ENCODE peak calls at places on chromosome 20, in four cellular contexts. J, E, S and I are unnamed samples.

GRCh38 chr20:6993016-6993415 is 225.5 kb downstream of the BMP2 start:
- DNase-seq in S (no peak), E (no peak), J (no peak), I (no peak)

GRCh38 chr20:45783656-45784294 is 7.9 kb downstream of the WFDC3 start:
- DNase-seq in E (peak), S (peak), J (no peak), I (peak)

GRCh38 chr20:5177071-5177470 is 50.3 kb downstream of the CDS2 start:
- DNase-seq in J (no peak), S (no peak), E (no peak), I (no peak)

GRCh38 chr20:23246682-23247664 is 103.6 kb upstream of the NXT1 start:
- DNase-seq in J (peak), E (peak), S (no peak), I (no peak)

GRCh38 chr20:36540551-36541211 is 638 bp upstream of the MYL9 start:
- DNase-seq in S (no peak), E (peak), J (no peak), I (no peak)

GRCh38 chr20:31764641-31765305 is 25.7 kb downstream of the TPX2 start:
- DNase-seq in J (no peak), E (no peak), S (no peak), I (no peak)

GRCh38 chr20:2612073-2612472 is 40.4 kb upstream of the NOP56 start:
- DNase-seq in J (no peak), S (no peak), E (no peak), I (no peak)

GRCh38 chr20:35604444-35604750 is 11.2 kb upstream of the SPAG4 start:
- DNase-seq in E (no peak), J (peak), S (no peak), I (peak)

GRCh38 chr20:12833861-12834260 is 174.9 kb upstream of the SPTLC3 start:
- DNase-seq in J (no peak), S (no peak), E (no peak), I (no peak)

GRCh38 chr20:49916146-49917002 is 1.0 kb upstream of the SPATA2 start:
- DNase-seq in E (no peak), S (no peak), J (peak), I (no peak)

GRCh38 chr20:17518339-17519052 is 12.7 kb downstream of the BFSP1 start:
- DNase-seq in J (peak), S (peak), E (peak), I (peak)

GRCh38 chr20:57902478-57902877 is 192.7 kb upstream of the PMEPA1 start:
- DNase-seq in S (peak), J (no peak), E (no peak), I (no peak)

GRCh38 chr20:57106692-57107091 is 159.7 kb downstream of the BMP7 start:
- DNase-seq in S (no peak), J (no peak), E (no peak), I (no peak)

GRCh38 chr20:41006936-41007871 is 21.4 kb upstream of the TOP1 start:
- DNase-seq in J (no peak), E (no peak), S (no peak), I (no peak)

GRCh38 chr20:35711588-35712209 is 12.5 kb downstream of the ROMO1 start:
- DNase-seq in E (no peak), S (no peak), J (no peak), I (no peak)

GRCh38 chr20:62500237-62500864 is 24.6 kb upstream of the GATA5 start:
- DNase-seq in E (peak), S (peak), J (peak), I (peak)

GRCh38 chr20:35492352-35492751 is 37.0 kb downstream of the CEP250 start:
- DNase-seq in E (no peak), S (no peak), J (no peak), I (no peak)

GRCh38 chr20:50930139-50931047 is 844 bp downstream of the ADNP start:
- DNase-seq in S (peak), J (peak), E (peak), I (peak)

GRCh38 chr20:1330075-1330830 is 1.3 kb upstream of the SDCBP2 start:
- DNase-seq in E (peak), S (no peak), J (peak), I (no peak)

GRCh38 chr20:8523684-8524083 is 391.6 kb downstream of the PLCB1 start:
- DNase-seq in J (peak), E (no peak), S (no peak), I (no peak)

GRCh38 chr20:35248641-35249475 is 22.4 kb downstream of the MMP24 start:
- DNase-seq in E (no peak), J (no peak), S (no peak), I (no peak)

GRCh38 chr20:7799872-7800271 is 140.4 kb downstream of the HAO1 start:
- DNase-seq in J (no peak), S (no peak), E (no peak), I (no peak)

GRCh38 chr20:50713677-50714101 is 17.7 kb upstream of the PARD6B start:
- DNase-seq in E (no peak), J (no peak), S (peak), I (no peak)

GRCh38 chr20:36462440-36463211 is 78.7 kb upstream of the MYL9 start:
- DNase-seq in J (peak), E (peak), S (peak), I (peak)

GRCh38 chr20:43535370-43536004 is 23.3 kb upstream of the SGK2 start:
- DNase-seq in J (no peak), S (no peak), E (no peak), I (no peak)

GRCh38 chr20:49882171-49882970 is 33.0 kb downstream of the SPATA2 start:
- DNase-seq in S (no peak), J (no peak), E (no peak), I (no peak)

GRCh38 chr20:40564997-40565680 is 123.9 kb downstream of the MAFB start:
- DNase-seq in E (no peak), J (no peak), S (peak), I (no peak)

GRCh38 chr20:11970243-11970836 is 52.6 kb downstream of the BTBD3 start:
- DNase-seq in E (no peak), S (no peak), J (no peak), I (no peak)

GRCh38 chr20:54156981-54157835 is 16.6 kb downstream of the CYP24A1 start:
- DNase-seq in E (no peak), S (no peak), J (no peak), I (no peak)

GRCh38 chr20:1676650-1677049 is 19.1 kb upstream of the SIRPG start:
- DNase-seq in S (no peak), E (no peak), J (no peak), I (no peak)

GRCh38 chr20:64228086-64228485 is 27.5 kb upstream of the PCMTD2 start:
- DNase-seq in E (no peak), J (no peak), S (no peak), I (no peak)

GRCh38 chr20:31819083-31819784 is at the start of gene MYLK2:
- DNase-seq in J (no peak), S (no peak), E (peak), I (no peak)

GRCh38 chr20:46348231-46348803 is 40.0 kb upstream of the CDH22 start:
- DNase-seq in S (no peak), J (no peak), E (peak), I (no peak)

GRCh38 chr20:37863289-37863688 is 39.6 kb upstream of the VSTM2L start:
- DNase-seq in S (no peak), E (no peak), J (no peak), I (no peak)

GRCh38 chr20:2751868-2752630 is 48.4 kb downstream of the CPXM1 start:
- DNase-seq in S (peak), J (no peak), E (peak), I (no peak)

GRCh38 chr20:4449977-4450715 is 271.6 kb upstream of the PRND start:
- DNase-seq in J (no peak), S (no peak), E (no peak), I (no peak)

GRCh38 chr20:34473262-34473883 is 42.8 kb upstream of the DYNLRB1 start:
- DNase-seq in S (peak), E (peak), J (peak), I (no peak)

GRCh38 chr20:62977613-62978558 is 25.4 kb downstream of the SLC17A9 start:
- DNase-seq in E (no peak), S (peak), J (peak), I (no peak)